ENCODE peak calls at places on chromosomes 3 and 15, in six cellular contexts. Z is heart left ventricle, K is cardiac muscle cell, Q is IMR-90, B is WERI-Rb-1, S is fibroblast of lung. E is an unnamed sample. For H3K36me3 and H3K9me3, the result is how much of the 10 kb centered on the place peaks cover.

GRCh38 chr3:128931046-128931445 is 51.6 kb downstream of the ACAD9 start:
- DNase-seq in Q (no peak), B (no peak), Z (no peak), K (no peak), S (no peak), E (peak)

GRCh38 chr3:43423142-43423541 is 136.8 kb downstream of the SNRK start:
- DNase-seq in Q (peak), S (peak), B (no peak), Z (peak), K (peak), E (peak)

GRCh38 chr3:128859573-128860154 is 19.8 kb upstream of the ACAD9 start:
- DNase-seq in Z (no peak), B (no peak), S (no peak), Q (no peak), K (peak), E (no peak)

GRCh38 chr3:148309390-148310035 is 388.2 kb upstream of the AGTR1 start:
- DNase-seq in Z (no peak), K (peak), S (peak), B (peak), Q (peak), E (no peak)

GRCh38 chr3:37228734-37229133 is 54.4 kb upstream of the LRRFIP2 start:
- DNase-seq in S (no peak), B (no peak), K (no peak), Q (no peak), Z (no peak), E (no peak)

GRCh38 chr3:156206157-156206556 is 85.8 kb downstream of the KCNAB1 start:
- DNase-seq in Q (peak), K (no peak), S (peak), B (no peak), Z (no peak), E (no peak)

GRCh38 chr3:70916375-70917055 is 604.1 kb upstream of the MDFIC2 start:
- DNase-seq in K (no peak), S (peak), B (no peak), Z (no peak), Q (peak), E (no peak)

GRCh38 chr3:80190051-80190450 is 422.3 kb upstream of the ROBO1 start:
- DNase-seq in Z (no peak), S (peak), B (no peak), Q (peak), K (peak), E (no peak)

GRCh38 chr3:110343376-110343775 is 728.2 kb upstream of the NECTIN3 start:
- DNase-seq in Z (no peak), K (peak), S (peak), B (peak), Q (peak), E (no peak)

GRCh38 chr3:133474251-133474801 is 74.5 kb downstream of the BFSP2 start:
- DNase-seq in K (peak), Q (peak), B (no peak), S (peak), Z (peak), E (no peak)

GRCh38 chr3:83218383-83219200 is 1457.1 kb upstream of the GBE1 start:
- DNase-seq in B (no peak), Q (no peak), S (no peak), K (no peak), Z (no peak), E (peak)

GRCh38 chr3:142808103-142808917 is 80.6 kb downstream of the PCOLCE2 start:
- DNase-seq in B (no peak), S (peak), K (peak), Z (no peak), Q (peak), E (no peak)

GRCh38 chr3:196740476-196741400 is 1.1 kb downstream of the PAK2 start:
- DNase-seq in B (peak), Q (peak), S (peak), K (peak), Z (no peak), E (no peak)

GRCh38 chr3:127114337-127115070 is 78.4 kb upstream of the PRR23E start:
- DNase-seq in Q (no peak), B (no peak), S (no peak), K (no peak), Z (no peak), E (no peak)

GRCh38 chr3:72338082-72338941 is 509.9 kb downstream of the SHQ1 start:
- DNase-seq in S (peak), K (no peak), Q (peak), B (no peak), Z (no peak), E (no peak)

GRCh38 chr3:71062920-71063767 is 520.4 kb downstream of the FOXP1 start:
- DNase-seq in S (peak), B (no peak), Z (no peak), K (peak), Q (peak), E (no peak)

GRCh38 chr3:161893972-161894371 is 397.4 kb downstream of the OTOL1 start:
- DNase-seq in Z (no peak), S (peak), K (peak), Q (peak), B (no peak), E (no peak)

GRCh38 chr3:188220097-188220788 is 66.3 kb downstream of the LPP start:
- DNase-seq in Q (peak), S (peak), K (no peak), Z (no peak), B (no peak), E (no peak)

GRCh38 chr3:136626448-136626847 is 125.7 kb downstream of the STAG1 start:
- DNase-seq in Q (no peak), B (no peak), S (no peak), Z (no peak), K (no peak), E (no peak)

GRCh38 chr3:112582242-112582874 is 20.5 kb downstream of the SLC35A5 start:
- DNase-seq in B (peak), Z (no peak), Q (peak), S (peak), K (peak), E (no peak)

GRCh38 chr3:186933801-186934200 is 3.5 kb downstream of the ST6GAL1 start:
- DNase-seq in B (no peak), Q (no peak), K (no peak), S (no peak), Z (no peak), E (no peak)

GRCh38 chr3:45269952-45270351 is 43.9 kb upstream of the TMEM158 start:
- DNase-seq in Q (no peak), B (no peak), Z (no peak), K (no peak), S (peak), E (no peak)

GRCh38 chr3:12817341-12817705 is 20.8 kb downstream of the CAND2 start:
- DNase-seq in Z (peak), S (no peak), B (no peak), Q (no peak), K (no peak), E (no peak)

GRCh38 chr3:72144773-72145505 is 360.0 kb upstream of the PROK2 start:
- DNase-seq in Q (no peak), B (peak), Z (peak), S (no peak), K (no peak), E (no peak)

GRCh38 chr3:105686324-105686897 is 182.4 kb downstream of the CBLB start:
- DNase-seq in Q (peak), B (no peak), S (peak), K (peak), Z (no peak), E (no peak)

GRCh38 chr3:179196098-179196497 is 47.9 kb downstream of the PIK3CA start:
- DNase-seq in K (peak), S (peak), B (no peak), Z (no peak), Q (peak), E (no peak)

GRCh38 chr15:64894395-64895056 is 17.2 kb upstream of the ANKDD1A start:
- DNase-seq in K (no peak), Q (no peak), S (no peak), B (no peak), Z (peak), E (no peak)

GRCh38 chr15:75966073-75966472 is 46.2 kb downstream of the NRG4 start:
- DNase-seq in B (no peak), S (peak), K (peak), Z (no peak), Q (peak), E (no peak)

GRCh38 chr15:42070966-42071350 is 23.4 kb downstream of the PLA2G4D start:
- DNase-seq in Q (no peak), K (no peak), S (no peak), Z (no peak), B (no peak), E (no peak)

GRCh38 chr3:38723569-38724391 is 74.3 kb upstream of the SCN5A start:
- DNase-seq in S (peak), Q (no peak), Z (peak), B (no peak), K (peak), E (no peak)

GRCh38 chr15:41507820-41508290 is 5.8 kb downstream of the LTK start:
- DNase-seq in B (no peak), S (no peak), K (no peak), Z (peak), Q (no peak), E (no peak)

GRCh38 chr3:56916697-56917336 is 115.1 kb upstream of the ARHGEF3 start:
- DNase-seq in K (no peak), Q (no peak), Z (no peak), S (no peak), B (no peak), E (no peak)

GRCh38 chr15:100704281-100705055 is 102.1 kb downstream of the ASB7 start:
- DNase-seq in K (no peak), Z (no peak), B (no peak), Q (peak), S (peak), E (no peak)

DNA sequence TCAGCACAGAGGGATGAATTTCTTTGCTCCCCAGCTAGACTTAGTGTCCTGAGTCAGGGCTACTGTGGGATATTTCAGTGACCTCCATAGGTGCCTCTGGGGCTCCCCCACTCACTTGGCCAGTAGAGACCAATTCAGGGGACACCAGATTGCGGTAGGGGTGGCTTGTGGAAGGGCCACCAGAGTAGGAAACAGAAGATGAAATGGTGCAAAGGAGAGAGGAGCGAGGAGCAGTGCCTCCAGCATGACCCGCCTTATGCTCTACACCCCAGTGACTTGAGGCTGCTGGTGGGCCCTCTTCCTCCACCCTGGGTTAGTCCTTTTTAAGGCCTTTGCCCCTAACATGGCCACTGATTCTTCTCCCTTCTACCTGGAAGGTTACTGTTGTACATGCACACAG is 2.5 kb downstream of the AEN start:
- DNase-seq in Z (no peak), S (no peak), B (no peak), Q (no peak), K (no peak), E (peak)
- H3K4me3 ChIP-seq in Z (no peak), S (peak), B (no peak), Q (no peak), K (no peak), E (no peak)

DNA sequence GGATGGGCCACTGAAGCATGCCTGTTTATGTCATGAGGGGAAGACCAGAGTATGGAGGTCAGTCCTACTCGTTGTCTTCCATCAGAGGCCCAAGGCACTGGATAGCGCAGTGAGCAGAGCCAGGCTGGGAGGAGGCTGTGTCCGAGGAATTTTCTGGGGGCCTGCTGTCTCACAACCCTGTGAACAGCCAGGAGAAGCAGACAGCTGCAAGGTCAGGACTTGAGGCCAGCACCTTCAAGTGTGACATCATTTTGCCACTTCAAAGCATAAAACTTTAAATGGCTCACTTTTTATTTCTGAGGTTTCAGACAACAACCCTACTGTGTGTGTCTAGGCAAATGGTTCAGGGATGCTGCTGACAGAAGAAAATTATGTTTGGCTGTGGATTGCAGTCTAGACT is 47.2 kb downstream of the TMED3 start:
- DNase-seq in S (no peak), Q (no peak), Z (no peak), B (no peak), K (no peak), E (no peak)
- H3K36me3 ChIP-seq in S (under half), Q (under half), Z (under half), B (under half), K (under half), E (under half)

GRCh38 chr3:177921153-177921552 is 615.1 kb upstream of the KCNMB2 start:
- DNase-seq in Q (no peak), K (no peak), S (peak), Z (no peak), B (no peak), E (no peak)
- H3K9me3 ChIP-seq in Q (under half), K (under half), S (under half), Z (under half), B (under half), E (under half)

DNA sequence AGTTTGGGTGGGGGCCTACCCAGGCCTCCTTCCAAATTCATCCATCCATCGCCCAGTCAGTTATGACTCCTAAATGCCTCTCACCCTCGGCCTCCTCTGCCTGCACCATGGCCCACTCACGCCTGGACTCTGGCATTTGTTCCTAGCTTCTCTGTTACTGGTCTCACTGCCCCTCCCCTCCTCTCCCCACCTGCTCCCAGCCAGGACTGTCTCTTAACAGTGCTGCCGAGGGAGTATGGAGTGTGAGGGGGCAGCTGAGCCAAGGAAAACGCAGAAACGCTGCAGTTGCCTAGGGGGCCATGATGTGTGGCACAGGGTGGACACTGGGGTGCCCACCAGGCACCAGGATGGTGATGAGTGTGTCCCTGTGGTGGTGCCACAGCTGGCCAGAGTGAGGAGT is 3.1 kb downstream of the RCCD1 start:
- DNase-seq in Q (no peak), Z (no peak), K (no peak), S (no peak), B (no peak), E (no peak)
- H3K4me3 ChIP-seq in Q (no peak), Z (peak), K (no peak), S (peak), B (no peak), E (no peak)

DNA sequence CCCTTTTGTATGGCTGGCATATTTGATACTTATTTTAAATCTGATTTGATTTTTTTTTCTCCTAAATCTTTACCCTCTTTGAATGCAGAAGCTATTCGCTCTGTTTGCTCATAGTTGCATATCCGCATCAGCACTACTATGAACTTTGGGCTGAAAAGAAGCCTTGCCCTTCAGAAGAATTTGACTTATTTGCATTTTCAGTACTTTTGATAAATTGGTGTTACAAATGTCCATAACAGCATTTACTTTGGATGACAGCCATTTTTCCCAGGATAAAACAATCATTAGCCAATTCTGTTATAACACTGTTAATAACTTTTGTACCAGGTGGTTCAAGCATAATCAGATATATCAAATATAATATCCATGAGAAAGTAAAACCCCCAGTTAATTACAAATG is 129.5 kb downstream of the PLCL2 start:
- DNase-seq in K (no peak), S (no peak), B (no peak), Q (no peak), Z (no peak), E (no peak)
- H3K36me3 ChIP-seq in K (under half), S (under half), B (under half), Q (under half), Z (under half), E (under half)

GRCh38 chr15:25092661-25093060 is 137.9 kb downstream of the SNRPN start:
- DNase-seq in B (no peak), S (peak), K (no peak), Z (no peak), Q (peak), E (no peak)

GRCh38 chr15:25094519-25094918 is 139.7 kb downstream of the SNRPN start:
- DNase-seq in Q (no peak), S (no peak), B (no peak), K (no peak), Z (no peak), E (no peak)

GRCh38 chr15:25095179-25095578 is 140.4 kb downstream of the SNRPN start:
- DNase-seq in K (no peak), Q (no peak), Z (no peak), B (no peak), S (no peak), E (no peak)

GRCh38 chr15:25093455-25094029 is 138.8 kb downstream of the SNRPN start:
- DNase-seq in Q (no peak), S (no peak), K (no peak), Z (no peak), B (no peak), E (no peak)

GRCh38 chr15:25094066-25094465 is 139.3 kb downstream of the SNRPN start:
- DNase-seq in Q (no peak), S (no peak), B (no peak), K (no peak), Z (no peak), E (no peak)
- H3K9me3 ChIP-seq in Q (under half), S (under half), B (under half), K (under half), Z (half or more), E (under half)

GRCh38 chr15:52080031-52080430 is 32.5 kb downstream of the BCL2L10 start:
- DNase-seq in K (peak), Q (no peak), B (no peak), Z (no peak), S (peak), E (no peak)

GRCh38 chr15:52085289-52085688 is 27.3 kb downstream of the BCL2L10 start:
- DNase-seq in S (peak), Z (no peak), K (no peak), B (no peak), Q (no peak), E (no peak)

GRCh38 chr15:52083603-52084002 is 29.0 kb downstream of the BCL2L10 start:
- DNase-seq in K (no peak), S (no peak), Q (no peak), B (no peak), Z (no peak), E (no peak)

GRCh38 chr15:52080993-52081392 is 31.6 kb downstream of the BCL2L10 start:
- DNase-seq in Q (no peak), B (no peak), Z (no peak), K (no peak), S (no peak), E (no peak)

GRCh38 chr15:52082197-52083036 is 30.2 kb downstream of the BCL2L10 start:
- DNase-seq in Q (peak), Z (no peak), S (peak), B (no peak), K (peak), E (no peak)
- H3K4me3 ChIP-seq in Q (no peak), Z (no peak), S (no peak), B (no peak), K (no peak), E (no peak)

GRCh38 chr15:58994906-58995453 is 7.5 kb downstream of the RNF111 start:
- DNase-seq in B (no peak), S (no peak), Z (no peak), K (no peak), Q (no peak), E (no peak)
- H3K36me3 ChIP-seq in B (under half), S (under half), Z (under half), K (under half), Q (under half), E (under half)

E was measured in aorta.